ENCODE peak calls at places on chromosomes 13 and 19, in five cellular contexts. One of them, this sample, is unnamed. For H3K27me3, the result is how much of the 10 kb centered on the place peaks cover.

GRCh38 chr13:65034266-65034665 is 2195.9 kb downstream of the PCDH9 start:
- DNase-seq in breast epithelium: no peak
- DNase-seq in spleen: no peak
- DNase-seq in HepG2: no peak
- DNase-seq in GM23338: no peak
- DNase-seq in this sample: no peak

GRCh38 chr19:54561840-54562239 is 11.8 kb upstream of the LILRA2 start:
- DNase-seq in breast epithelium: no peak
- DNase-seq in spleen: no peak
- DNase-seq in HepG2: no peak
- DNase-seq in GM23338: no peak
- DNase-seq in this sample: no peak

GRCh38 chr13:73519720-73520119 is 460.9 kb downstream of the KLF5 start:
- DNase-seq in breast epithelium: no peak
- DNase-seq in spleen: no peak
- DNase-seq in HepG2: no peak
- DNase-seq in GM23338: no peak
- DNase-seq in this sample: no peak

GRCh38 chr13:50171585-50172282 is 156.5 kb downstream of the KCNRG start:
- DNase-seq in spleen: no peak
- DNase-seq in HepG2: no peak
- DNase-seq in breast epithelium: no peak
- DNase-seq in GM23338: no peak
- DNase-seq in this sample: no peak

GRCh38 chr19:34274827-34275625 is 20.7 kb downstream of the GARRE1 start:
- DNase-seq in HepG2: peak
- DNase-seq in GM23338: no peak
- DNase-seq in spleen: no peak
- DNase-seq in breast epithelium: no peak
- DNase-seq in this sample: no peak

GRCh38 chr19:46442808-46443450 is 14.2 kb upstream of the PNMA8C start:
- DNase-seq in breast epithelium: no peak
- DNase-seq in spleen: no peak
- DNase-seq in HepG2: no peak
- DNase-seq in GM23338: no peak
- DNase-seq in this sample: peak

GRCh38 chr19:6648141-6648715 is 21.7 kb downstream of the TNFSF14 start:
- DNase-seq in breast epithelium: no peak
- DNase-seq in spleen: no peak
- DNase-seq in GM23338: no peak
- DNase-seq in HepG2: no peak
- DNase-seq in this sample: no peak

GRCh38 chr13:45393941-45394570 is 24.1 kb downstream of the SLC25A30 start:
- DNase-seq in HepG2: peak
- DNase-seq in breast epithelium: no peak
- DNase-seq in spleen: no peak
- DNase-seq in GM23338: peak
- DNase-seq in this sample: peak

GRCh38 chr19:16382775-16383543 is 58.3 kb downstream of the KLF2 start:
- DNase-seq in GM23338: peak
- DNase-seq in spleen: peak
- DNase-seq in HepG2: peak
- DNase-seq in breast epithelium: peak
- DNase-seq in this sample: peak

GRCh38 chr13:51097353-51098043 is 13.6 kb downstream of the C13orf42 start:
- DNase-seq in GM23338: peak
- DNase-seq in breast epithelium: no peak
- DNase-seq in HepG2: no peak
- DNase-seq in spleen: no peak
- DNase-seq in this sample: no peak

GRCh38 chr13:45974500-45974899 is 78.0 kb downstream of the ZC3H13 start:
- DNase-seq in GM23338: no peak
- DNase-seq in HepG2: no peak
- DNase-seq in spleen: no peak
- DNase-seq in breast epithelium: no peak
- DNase-seq in this sample: no peak

GRCh38 chr13:101942038-101942437 is 459.8 kb downstream of the FGF14 start:
- DNase-seq in GM23338: peak
- DNase-seq in breast epithelium: no peak
- DNase-seq in spleen: no peak
- DNase-seq in HepG2: peak
- DNase-seq in this sample: no peak

GRCh38 chr19:32631381-32631780 is 43.6 kb downstream of the ANKRD27 start:
- DNase-seq in spleen: no peak
- DNase-seq in HepG2: no peak
- DNase-seq in GM23338: no peak
- DNase-seq in breast epithelium: no peak
- DNase-seq in this sample: no peak

GRCh38 chr13:111844682-111845081 is 222.3 kb upstream of the SOX1 start:
- DNase-seq in GM23338: no peak
- DNase-seq in HepG2: no peak
- DNase-seq in breast epithelium: no peak
- DNase-seq in spleen: no peak
- DNase-seq in this sample: no peak

GRCh38 chr19:18869231-18869575 is 26.8 kb downstream of the CERS1 start:
- DNase-seq in HepG2: no peak
- DNase-seq in breast epithelium: no peak
- DNase-seq in GM23338: no peak
- DNase-seq in spleen: peak
- DNase-seq in this sample: no peak

GRCh38 chr19:30895946-30896345 is 453.3 kb downstream of the TSHZ3 start:
- DNase-seq in GM23338: peak
- DNase-seq in breast epithelium: no peak
- DNase-seq in HepG2: no peak
- DNase-seq in spleen: no peak
- DNase-seq in this sample: no peak

GRCh38 chr13:111046590-111047141 is 68.4 kb upstream of the ARHGEF7 start:
- DNase-seq in breast epithelium: no peak
- DNase-seq in GM23338: no peak
- DNase-seq in spleen: no peak
- DNase-seq in HepG2: no peak
- DNase-seq in this sample: no peak

GRCh38 chr19:58203814-58204475 is 21.1 kb downstream of the ZNF274 start:
- DNase-seq in GM23338: peak
- DNase-seq in HepG2: no peak
- DNase-seq in spleen: no peak
- DNase-seq in breast epithelium: no peak
- DNase-seq in this sample: no peak

GRCh38 chr19:10975374-10976036 is 14.7 kb downstream of the SMARCA4 start:
- DNase-seq in breast epithelium: no peak
- DNase-seq in HepG2: no peak
- DNase-seq in spleen: no peak
- DNase-seq in GM23338: no peak
- DNase-seq in this sample: no peak

GRCh38 chr13:48769107-48769704 is 115.5 kb downstream of the CYSLTR2 start:
- DNase-seq in HepG2: peak
- DNase-seq in breast epithelium: peak
- DNase-seq in spleen: no peak
- DNase-seq in GM23338: peak
- DNase-seq in this sample: peak

GRCh38 chr19:33797821-33798633 is 1.4 kb downstream of the KCTD15 start:
- DNase-seq in HepG2: no peak
- DNase-seq in spleen: no peak
- DNase-seq in GM23338: peak
- DNase-seq in breast epithelium: no peak
- DNase-seq in this sample: no peak

GRCh38 chr13:21696865-21697448 is 26.1 kb downstream of the FGF9 start:
- DNase-seq in HepG2: peak
- DNase-seq in spleen: no peak
- DNase-seq in GM23338: no peak
- DNase-seq in breast epithelium: no peak
- DNase-seq in this sample: no peak

GRCh38 chr19:55400281-55401087 is 7.1 kb downstream of the UBE2S start:
- DNase-seq in HepG2: no peak
- DNase-seq in GM23338: no peak
- DNase-seq in breast epithelium: no peak
- DNase-seq in spleen: no peak
- DNase-seq in this sample: no peak

GRCh38 chr13:62875118-62875640 is 1459.5 kb upstream of the PCDH20 start:
- DNase-seq in breast epithelium: no peak
- DNase-seq in GM23338: no peak
- DNase-seq in HepG2: no peak
- DNase-seq in spleen: no peak
- DNase-seq in this sample: no peak

GRCh38 chr19:45385392-45386221 is 15.2 kb upstream of the ERCC2 start:
- DNase-seq in spleen: no peak
- DNase-seq in HepG2: no peak
- DNase-seq in breast epithelium: no peak
- DNase-seq in GM23338: peak
- DNase-seq in this sample: no peak

DNA sequence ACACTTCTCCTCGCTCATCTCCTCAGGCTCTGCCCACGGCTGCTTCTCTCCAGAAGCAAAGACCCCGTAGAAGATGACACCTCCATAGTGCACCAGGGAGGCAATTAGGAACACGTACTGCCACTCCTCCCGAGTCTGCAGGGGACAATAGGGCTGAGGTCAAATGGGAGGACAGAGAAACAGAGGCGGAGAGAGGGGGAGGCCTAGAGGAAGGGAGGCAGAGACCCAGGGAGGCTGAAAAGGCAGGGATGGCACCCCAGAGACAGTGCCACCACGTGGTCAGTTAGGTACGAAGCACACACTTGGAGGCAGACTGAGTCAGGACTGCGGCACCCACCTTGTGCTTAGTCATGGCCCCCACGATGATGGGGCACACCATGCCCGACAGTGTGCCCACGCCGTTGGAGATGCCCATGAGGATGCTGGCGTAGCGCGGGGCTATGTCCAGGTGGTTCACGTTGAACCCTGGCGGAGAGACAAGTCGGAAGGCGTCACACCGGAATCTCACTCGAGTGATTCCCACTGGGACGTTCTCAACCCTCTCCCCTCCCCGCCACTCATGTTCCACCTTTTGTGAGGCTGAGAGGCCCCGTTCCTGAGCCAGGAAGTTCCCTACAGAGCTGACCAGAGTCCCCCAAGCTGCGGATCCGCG is 5.6 kb downstream of the GFY start:
- DNase-seq in breast epithelium: no peak
- DNase-seq in GM23338: no peak
- DNase-seq in spleen: no peak
- DNase-seq in HepG2: no peak
- DNase-seq in this sample: no peak
- H3K27me3 ChIP-seq in breast epithelium: under half
- H3K27me3 ChIP-seq in GM23338: half or more
- H3K27me3 ChIP-seq in spleen: half or more
- H3K27me3 ChIP-seq in HepG2: half or more
- H3K27me3 ChIP-seq in this sample: half or more

GRCh38 chr13:28173793-28174192 is 35.4 kb downstream of the PAN3 start:
- DNase-seq in GM23338: no peak
- DNase-seq in breast epithelium: no peak
- DNase-seq in HepG2: no peak
- DNase-seq in spleen: no peak
- DNase-seq in this sample: no peak
- H3K27ac ChIP-seq in GM23338: no peak
- H3K27ac ChIP-seq in breast epithelium: peak
- H3K27ac ChIP-seq in HepG2: no peak
- H3K27ac ChIP-seq in spleen: no peak
- H3K27ac ChIP-seq in this sample: no peak

GRCh38 chr19:4597278-4597974 is 37.9 kb upstream of the SEMA6B start:
- DNase-seq in GM23338: no peak
- DNase-seq in HepG2: no peak
- DNase-seq in breast epithelium: no peak
- DNase-seq in spleen: no peak
- DNase-seq in this sample: no peak
- TF ChIP-seq POLR2AphosphoS5 in GM23338: no peak
- TF ChIP-seq POLR2AphosphoS5 in HepG2: no peak
- TF ChIP-seq POLR2AphosphoS5 in breast epithelium: no peak
- TF ChIP-seq POLR2AphosphoS5 in spleen: no peak
- TF ChIP-seq POLR2AphosphoS5 in this sample: no peak

GRCh38 chr19:3274245-3275067 is 50.0 kb downstream of the CELF5 start:
- DNase-seq in HepG2: no peak
- DNase-seq in spleen: no peak
- DNase-seq in breast epithelium: no peak
- DNase-seq in GM23338: no peak
- DNase-seq in this sample: no peak

GRCh38 chr19:3272532-3272931 is 48.1 kb downstream of the CELF5 start:
- DNase-seq in HepG2: no peak
- DNase-seq in breast epithelium: no peak
- DNase-seq in GM23338: no peak
- DNase-seq in spleen: no peak
- DNase-seq in this sample: no peak

GRCh38 chr19:3275068-3275582 is 50.7 kb downstream of the CELF5 start:
- DNase-seq in breast epithelium: no peak
- DNase-seq in spleen: no peak
- DNase-seq in HepG2: peak
- DNase-seq in GM23338: peak
- DNase-seq in this sample: no peak

GRCh38 chr19:3270908-3271307 is 46.4 kb downstream of the CELF5 start:
- DNase-seq in spleen: no peak
- DNase-seq in GM23338: peak
- DNase-seq in HepG2: peak
- DNase-seq in breast epithelium: no peak
- DNase-seq in this sample: no peak

DNA sequence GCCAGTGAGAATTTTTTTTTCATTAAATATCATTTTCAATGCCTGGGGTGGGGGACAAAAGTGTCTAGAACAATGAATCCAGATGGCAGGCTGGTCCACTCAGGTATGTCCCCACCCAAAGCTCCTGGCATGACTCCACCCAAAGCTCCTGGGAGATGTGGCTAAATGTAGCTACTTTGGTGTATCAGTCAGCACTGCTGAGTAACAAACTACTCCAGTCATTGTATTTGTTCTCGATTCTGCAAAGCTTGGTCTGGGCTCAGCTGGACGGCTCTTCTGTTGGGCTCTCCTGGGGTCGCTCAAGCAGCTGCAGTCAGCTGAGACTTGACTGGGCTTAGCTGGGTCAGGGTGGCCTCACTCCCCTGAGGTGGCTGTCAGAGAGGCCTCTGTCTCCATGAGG is 48.5 kb downstream of the CELF5 start:
- DNase-seq in HepG2: no peak
- DNase-seq in GM23338: no peak
- DNase-seq in breast epithelium: no peak
- DNase-seq in spleen: no peak
- DNase-seq in this sample: no peak
- H3K27me3 ChIP-seq in HepG2: under half
- H3K27me3 ChIP-seq in GM23338: under half
- H3K27me3 ChIP-seq in breast epithelium: under half
- H3K27me3 ChIP-seq in spleen: half or more
- H3K27me3 ChIP-seq in this sample: under half

This sample was measured in prostate gland.